ENCODE peak calls at places on chromosomes 1 and 21, in nine cellular contexts. V is NCI-H748 treated with DMSO at 0.1 percent for 48 hours, L is H4, E is Right ventricle myocardium superior, K is NT2/D1, I is T-cell, O is substantia nigra, H is aorta, G is NCI-H1092. F is an unnamed sample.

GRCh38 chr1:19444399-19445021 is 40.8 kb downstream of the CAPZB start:
- DNase-seq in H (no peak), V (no peak), G (no peak), O (no peak), L (peak; percentile 36), E (no peak), I (no peak), K (no peak), F (no peak)

GRCh38 chr1:180027949-180028445 is 73.4 kb downstream of the CEP350 start:
- DNase-seq in H (no peak), K (no peak), I (no peak), E (no peak), L (no peak), G (no peak), V (no peak), O (no peak), F (no peak)

GRCh38 chr1:24888061-24888970 is 41.8 kb downstream of the RUNX3 start:
- DNase-seq in O (no peak), H (peak; percentile 10), K (no peak), L (no peak), G (no peak), E (no peak), I (no peak), V (no peak), F (no peak)

GRCh38 chr1:228145050-228145343 is 4.7 kb upstream of the GJC2 start:
- DNase-seq in L (no peak), H (no peak), I (no peak), G (no peak), E (no peak), O (no peak), K (no peak), V (no peak), F (no peak)

GRCh38 chr1:51303751-51304196 is 26.6 kb downstream of the TTC39A start:
- DNase-seq in I (no peak), K (no peak), V (no peak), L (no peak), E (no peak), H (peak; percentile 63), O (no peak), G (no peak), F (no peak)

GRCh38 chr1:30012455-30013440 is 710.6 kb downstream of the MATN1 start:
- DNase-seq in G (no peak), H (no peak), V (no peak), O (no peak), L (no peak), I (no peak), K (no peak), E (no peak), F (no peak)

GRCh38 chr1:9687876-9688582 is 36.5 kb downstream of the PIK3CD start:
- DNase-seq in H (peak; percentile 57), K (no peak), E (peak; percentile 49), G (no peak), L (no peak), V (peak; percentile 18), O (no peak), I (no peak), F (no peak)

GRCh38 chr1:108725906-108726305 is 13.2 kb downstream of the FNDC7 start:
- DNase-seq in H (no peak), O (no peak), V (no peak), G (no peak), K (no peak), L (no peak), I (no peak), E (no peak), F (no peak)

GRCh38 chr21:44831227-44831626 is 13.4 kb upstream of the SUMO3 start:
- DNase-seq in L (no peak), O (no peak), E (no peak), V (no peak), H (no peak), K (no peak), I (no peak), G (no peak), F (no peak)

GRCh38 chr21:39451332-39452206 is at the start of gene SH3BGR:
- DNase-seq in L (peak; percentile 82), H (peak; percentile 78), K (no peak), E (peak; percentile 84), O (no peak), G (no peak), I (no peak), V (no peak), F (no peak)

GRCh38 chr21:35509004-35509704 is 460.1 kb upstream of the RUNX1 start:
- DNase-seq in V (no peak), K (no peak), H (peak; percentile 58), E (no peak), I (no peak), O (no peak), G (no peak), L (no peak), F (no peak)

GRCh38 chr1:31306278-31306677 is 9.4 kb downstream of the ZCCHC17 start:
- DNase-seq in L (peak; percentile 51), V (no peak), E (no peak), K (no peak), I (no peak), G (no peak), O (no peak), H (no peak), F (no peak)

GRCh38 chr21:37503848-37504467 is 137.4 kb downstream of the DYRK1A start:
- DNase-seq in K (no peak), I (no peak), L (no peak), E (no peak), G (no peak), V (no peak), H (no peak), O (no peak), F (no peak)

GRCh38 chr1:10168912-10169514 is 41.4 kb upstream of the KIF1B start:
- DNase-seq in I (no peak), K (no peak), O (no peak), L (no peak), V (no peak), G (no peak), H (no peak), E (no peak), F (no peak)

GRCh38 chr1:32888677-32889420 is 2.6 kb downstream of the HPCA start:
- DNase-seq in V (no peak), L (no peak), K (no peak), E (no peak), G (no peak), I (no peak), O (no peak), H (peak; percentile 32), F (no peak)

GRCh38 chr1:61055110-61055614 is 27.2 kb upstream of the NFIA start:
- DNase-seq in G (no peak), H (no peak), L (no peak), E (no peak), V (no peak), O (no peak), K (no peak), I (no peak), F (no peak)

GRCh38 chr21:37281579-37281978 is 14.4 kb upstream of the VPS26C start:
- DNase-seq in G (no peak), E (no peak), V (no peak), K (no peak), H (no peak), L (no peak), I (no peak), O (no peak), F (no peak)

GRCh38 chr1:221708987-221709386 is 32.9 kb downstream of the DUSP10 start:
- DNase-seq in V (peak; percentile 84), I (peak; percentile 51), K (no peak), O (peak; percentile 12), E (no peak), G (peak; percentile 94), L (peak; percentile 63), H (no peak), F (peak; percentile 36)

GRCh38 chr1:78601068-78601467 is 19.2 kb upstream of the IFI44L start:
- DNase-seq in V (no peak), O (no peak), G (no peak), L (no peak), E (no peak), I (no peak), K (no peak), H (no peak), F (no peak)

GRCh38 chr1:180366386-180367068 is 135.8 kb downstream of the ACBD6 start:
- DNase-seq in I (no peak), O (no peak), V (no peak), G (no peak), L (no peak), E (no peak), H (no peak), K (no peak), F (no peak)

GRCh38 chr1:231340328-231341013 is 2.4 kb downstream of the SPRTN start:
- DNase-seq in G (no peak), H (no peak), K (no peak), I (no peak), L (no peak), V (no peak), E (no peak), O (no peak), F (no peak)

GRCh38 chr1:153959454-153959853 is 1.0 kb upstream of the CRTC2 start:
- DNase-seq in L (no peak), V (no peak), H (no peak), I (no peak), K (no peak), O (no peak), E (no peak), G (no peak), F (no peak)

GRCh38 chr1:223129229-223129851 is 13.7 kb downstream of the TLR5 start:
- DNase-seq in H (peak; percentile 84), G (no peak), K (peak; percentile 61), V (no peak), E (peak; percentile 88), L (no peak), O (peak; percentile 57), I (no peak), F (no peak)

GRCh38 chr21:46156378-46156645 is 933 bp upstream of the FTCD start:
- DNase-seq in E (peak; percentile 12), G (no peak), H (peak; percentile 38), L (no peak), I (no peak), O (no peak), V (no peak), K (no peak), F (no peak)

GRCh38 chr1:150621497-150622113 is 7.8 kb downstream of the ENSA start:
- DNase-seq in E (no peak), L (peak; percentile 44), I (peak; percentile 63), O (no peak), G (no peak), H (peak; percentile 72), V (no peak), K (no peak), F (no peak)

GRCh38 chr1:223695941-223696340 is 16.4 kb upstream of the CAPN2 start:
- DNase-seq in H (no peak), I (no peak), L (no peak), G (no peak), V (no peak), O (no peak), K (no peak), E (no peak), F (no peak)

GRCh38 chr1:187244623-187245022 is 415.9 kb downstream of the PLA2G4A start:
- DNase-seq in E (no peak), H (no peak), L (no peak), O (no peak), V (peak; percentile 45), I (no peak), G (no peak), K (no peak), F (no peak)

GRCh38 chr1:69572921-69573320 is 5.2 kb downstream of the LRRC7 start:
- DNase-seq in E (no peak), I (no peak), O (no peak), L (peak; percentile 41), G (no peak), H (no peak), K (no peak), V (no peak), F (no peak)

GRCh38 chr1:12016182-12016581 is 3.1 kb upstream of the MIIP start:
- DNase-seq in H (no peak), O (no peak), K (no peak), V (no peak), E (peak; percentile 1), L (no peak), I (no peak), G (no peak), F (no peak)

GRCh38 chr1:93680121-93681094 is 1.2 kb downstream of the BCAR3 start:
- DNase-seq in K (peak; percentile 88), E (peak; percentile 91), I (peak; percentile 25), H (peak; percentile 86), O (peak; percentile 36), L (peak; percentile 84), G (peak; percentile 65), V (peak; percentile 35), F (peak; percentile 74)

GRCh38 chr1:65625528-65625927 is 167.2 kb upstream of the PDE4B start:
- DNase-seq in K (no peak), G (no peak), E (no peak), H (no peak), V (no peak), L (no peak), I (no peak), O (no peak), F (no peak)